ENCODE peak calls at places on chromosomes 12 and 14, in five cellular contexts. T is RCC 7860; V is M059J; C is mucosa of descending colon; K is activated naive CD4-positive, alpha-beta T cell treated with Interleukin-2 at 50 U/mL for 16 hours. Y is an unnamed sample.

GRCh38 chr14:76089151-76089550 is 62.6 kb upstream of the GPATCH2L start:
- DNase-seq in T (no peak), V (no peak), C (no peak), K (no peak), Y (no peak)

GRCh38 chr14:89427426-89428162 is 10.6 kb upstream of the FOXN3 start:
- DNase-seq in T (no peak), V (no peak), C (no peak), K (no peak), Y (peak; percentile 54)

GRCh38 chr12:85575115-85576096 is 260.8 kb downstream of the RASSF9 start:
- DNase-seq in T (peak; percentile 45), V (peak; percentile 60), C (peak; percentile 66), K (no peak), Y (peak; percentile 52)

GRCh38 chr12:58034311-58034710 is 92.9 kb downstream of the ATP23 start:
- DNase-seq in T (no peak), V (peak; percentile 88), C (no peak), K (no peak), Y (no peak)

GRCh38 chr12:117235261-117235660 is 45.0 kb upstream of the FBXO21 start:
- DNase-seq in T (no peak), V (no peak), C (no peak), K (no peak), Y (no peak)

GRCh38 chr12:57111046-57111698 is at the start of gene STAT6:
- DNase-seq in T (peak; percentile 70), V (no peak), C (peak; percentile 93), K (peak; percentile 81), Y (peak; percentile 86)

GRCh38 chr14:95067526-95067925 is 89.8 kb downstream of the DICER1 start:
- DNase-seq in T (no peak), V (no peak), C (no peak), K (no peak), Y (peak; percentile 28)

GRCh38 chr14:81453166-81453766 is 53.1 kb upstream of the STON2 start:
- DNase-seq in T (no peak), V (peak; percentile 46), C (peak; percentile 73), K (peak; percentile 49), Y (no peak)

GRCh38 chr12:120367924-120368788 is 808 bp downstream of the MSI1 start:
- DNase-seq in T (no peak), V (no peak), C (no peak), K (peak; percentile 56), Y (no peak)

GRCh38 chr12:24719293-24719721 is 229.6 kb downstream of the BCAT1 start:
- DNase-seq in T (peak; percentile 92), V (peak; percentile 86), C (no peak), K (peak; percentile 50), Y (no peak)

GRCh38 chr12:67832155-67832554 is 157.1 kb upstream of the IFNG-AS1 start:
- DNase-seq in T (no peak), V (no peak), C (no peak), K (no peak), Y (no peak)

GRCh38 chr12:111598637-111599458 is at the start of gene ATXN2:
- DNase-seq in T (peak; percentile 16), V (peak; percentile 49), C (peak; percentile 68), K (peak; percentile 71), Y (peak; percentile 74)

GRCh38 chr12:54935235-54935951 is 49.2 kb downstream of the TESPA1 start:
- DNase-seq in T (peak; percentile 84), V (peak; percentile 89), C (peak; percentile 8), K (peak; percentile 56), Y (no peak)

GRCh38 chr12:23084236-23084995 is 459.4 kb downstream of the ETNK1 start:
- DNase-seq in T (peak; percentile 97), V (peak; percentile 85), C (no peak), K (no peak), Y (no peak)

GRCh38 chr12:108812324-108812723 is 45.1 kb downstream of the SSH1 start:
- DNase-seq in T (no peak), V (no peak), C (no peak), K (no peak), Y (no peak)

GRCh38 chr14:68786491-68787234 is 6.2 kb downstream of the ZFP36L1 start:
- DNase-seq in T (peak; percentile 84), V (peak; percentile 87), C (no peak), K (no peak), Y (no peak)

GRCh38 chr12:84757978-84758377 is 154.6 kb downstream of the SLC6A15 start:
- DNase-seq in T (no peak), V (peak; percentile 0), C (no peak), K (no peak), Y (no peak)

GRCh38 chr14:61145903-61146411 is 135.2 kb downstream of the TMEM30B start:
- DNase-seq in T (no peak), V (peak; percentile 90), C (no peak), K (no peak), Y (no peak)

GRCh38 chr14:68987653-68988036 is 8.5 kb upstream of the ACTN1 start:
- DNase-seq in T (no peak), V (no peak), C (no peak), K (no peak), Y (no peak)

GRCh38 chr12:113048716-113049127 is 7.8 kb upstream of the DTX1 start:
- DNase-seq in T (peak; percentile 42), V (peak; percentile 58), C (peak; percentile 85), K (peak; percentile 56), Y (no peak)

GRCh38 chr12:109981311-109981710 is 14.9 kb downstream of the GIT2 start:
- DNase-seq in T (no peak), V (no peak), C (no peak), K (peak; percentile 72), Y (no peak)

GRCh38 chr12:99911076-99911475 is 73.7 kb downstream of the ANKS1B start:
- DNase-seq in T (peak; percentile 94), V (peak; percentile 96), C (peak; percentile 6), K (no peak), Y (no peak)

GRCh38 chr12:126464157-126464556 is 1398.9 kb downstream of the AACS start:
- DNase-seq in T (no peak), V (no peak), C (no peak), K (no peak), Y (no peak)

Y was measured in right lobe of liver.